ENCODE peak calls at places on chromosomes 3 and 15, in nine cellular contexts. K is effector CD4-positive, alpha-beta T cell; Z is lung microvascular endothelial cell; O is central memory CD4-positive, alpha-beta T cell; Q is endothelial cell; R is GM10248; N is CD8-positive, alpha-beta T cell; I is stimulated activated CD4-positive, alpha-beta T cell treated with anti-CD3 and anti-CD28 coated beads, TNF-alpha, amount 100 ng/mL, for 24 hours; J is body of pancreas. A is an unnamed sample.

GRCh38 chr3:43638594-43639447 is 17.0 kb upstream of the ANO10 start:
- DNase-seq in K (no peak), Z (peak), O (peak), Q (peak), R (peak), N (no peak), I (no peak), J (peak), A (no peak)

GRCh38 chr15:47422901-47423300 is 294.4 kb upstream of the SEMA6D start:
- DNase-seq in K (no peak), Z (no peak), O (no peak), Q (no peak), R (no peak), N (no peak), I (no peak), J (no peak), A (no peak)

GRCh38 chr15:68204361-68204760 is 771 bp downstream of the CALML4 start:
- DNase-seq in K (no peak), Z (no peak), O (no peak), Q (no peak), R (no peak), N (no peak), I (no peak), J (no peak), A (no peak)

GRCh38 chr3:142941373-142942123 is 21.9 kb downstream of the PAQR9 start:
- DNase-seq in K (no peak), Z (no peak), O (no peak), Q (no peak), R (no peak), N (no peak), I (no peak), J (no peak), A (no peak)

GRCh38 chr15:68631621-68632051 is 52.8 kb downstream of the CORO2B start:
- DNase-seq in K (no peak), Z (no peak), O (no peak), Q (no peak), R (no peak), N (no peak), I (no peak), J (peak), A (no peak)

GRCh38 chr3:46993292-46993691 is 13.8 kb downstream of the NBEAL2 start:
- DNase-seq in K (no peak), Z (no peak), O (no peak), Q (no peak), R (no peak), N (no peak), I (no peak), J (no peak), A (no peak)

GRCh38 chr15:85756411-85757072 is 38.2 kb downstream of the KLHL25 start:
- DNase-seq in K (no peak), Z (no peak), O (no peak), Q (no peak), R (no peak), N (no peak), I (no peak), J (peak), A (peak)

GRCh38 chr15:92655178-92655995 is at the start of gene FAM174B:
- DNase-seq in K (no peak), Z (peak), O (no peak), Q (peak), R (peak), N (peak), I (no peak), J (peak), A (no peak)

A was measured in chondrocyte.